ENCODE peak calls at places on chromosomes 13 and 19, in seven cellular contexts. A, U, I, K, N, P and W are unnamed samples.
A peak's percentile ranks its signal among the peaks of the same experiment; 100 is the strongest.

GRCh38 chr19:51094696-51095279 is 12.1 kb upstream of the KLK14 start:
- DNase-seq in A (no peak), U (no peak), I (no peak), K (no peak), N (no peak), P (no peak), W (peak; percentile 58)

GRCh38 chr13:110216403-110217041 is 90.4 kb downstream of the COL4A1 start:
- DNase-seq in A (no peak), U (peak; percentile 93), I (no peak), K (peak; percentile 84), N (no peak), P (no peak), W (no peak)

GRCh38 chr13:34696296-34696695 is 245.8 kb upstream of the NBEA start:
- DNase-seq in A (no peak), U (no peak), I (no peak), K (no peak), N (no peak), P (no peak), W (no peak)

GRCh38 chr19:36030264-36031148 is 2.2 kb downstream of the CLIP3 start:
- DNase-seq in A (no peak), U (peak; percentile 47), I (no peak), K (no peak), N (no peak), P (no peak), W (no peak)

GRCh38 chr13:73025212-73026012 is 33.4 kb upstream of the KLF5 start:
- DNase-seq in A (no peak), U (peak; percentile 42), I (no peak), K (no peak), N (no peak), P (no peak), W (no peak)

GRCh38 chr13:72430923-72431322 is 296.5 kb downstream of the MZT1 start:
- DNase-seq in A (no peak), U (no peak), I (no peak), K (no peak), N (no peak), P (no peak), W (no peak)

GRCh38 chr13:26325876-26326275 is 71.9 kb downstream of the CDK8 start:
- DNase-seq in A (no peak), U (peak; percentile 14), I (no peak), K (no peak), N (no peak), P (no peak), W (no peak)

GRCh38 chr13:112058941-112059340 is 8.0 kb upstream of the SOX1 start:
- DNase-seq in A (no peak), U (no peak), I (no peak), K (no peak), N (no peak), P (no peak), W (no peak)

GRCh38 chr13:105543742-105544141 is 991.7 kb downstream of the EFNB2 start:
- DNase-seq in A (no peak), U (no peak), I (no peak), K (no peak), N (no peak), P (no peak), W (no peak)

GRCh38 chr13:26964278-26965057 is 203.9 kb upstream of the GPR12 start:
- DNase-seq in A (no peak), U (peak; percentile 30), I (no peak), K (no peak), N (no peak), P (no peak), W (no peak)

GRCh38 chr13:71417205-71417604 is 449.8 kb downstream of the DACH1 start:
- DNase-seq in A (no peak), U (peak; percentile 61), I (no peak), K (no peak), N (no peak), P (no peak), W (no peak)